ENCODE peak calls at places on chromosomes 5 and 9, in six cellular contexts. O, J, D, E, F and P are unnamed samples.

GRCh38 chr5:59709346-59709821 is 184.1 kb downstream of the PDE4D start:
- DNase-seq in O (no peak), J (no peak), D (no peak), E (peak; percentile 48), F (no peak), P (no peak)

GRCh38 chr9:135474915-135475314 is 4.7 kb upstream of the PPP1R26 start:
- DNase-seq in O (peak; percentile 83), J (no peak), D (peak; percentile 77), E (peak; percentile 83), F (peak; percentile 21), P (no peak)

GRCh38 chr5:174531782-174532191 is 192.6 kb upstream of the MSX2 start:
- DNase-seq in O (no peak), J (no peak), D (no peak), E (no peak), F (no peak), P (no peak)

GRCh38 chr9:121737481-121737931 is 86.1 kb downstream of the DAB2IP start:
- DNase-seq in O (no peak), J (no peak), D (no peak), E (no peak), F (no peak), P (no peak)

GRCh38 chr9:70283848-70284247 is 25.1 kb downstream of the SMC5 start:
- DNase-seq in O (no peak), J (no peak), D (no peak), E (no peak), F (no peak), P (no peak)

GRCh38 chr9:126612329-126612812 is 1.4 kb upstream of the LMX1B start:
- DNase-seq in O (peak; percentile 64), J (no peak), D (no peak), E (peak; percentile 63), F (no peak), P (no peak)

GRCh38 chr9:130143974-130144373 is 28.2 kb upstream of the NCS1 start:
- DNase-seq in O (no peak), J (no peak), D (no peak), E (no peak), F (no peak), P (peak; percentile 42)

GRCh38 chr5:134902071-134902801 is 2.7 kb upstream of the PCBD2 start:
- DNase-seq in O (no peak), J (peak; percentile 60), D (no peak), E (no peak), F (no peak), P (peak; percentile 48)

GRCh38 chr5:146667633-146668032 is 151.6 kb upstream of the GPR151 start:
- DNase-seq in O (no peak), J (no peak), D (no peak), E (no peak), F (no peak), P (peak; percentile 47)

GRCh38 chr9:12916037-12916436 is 141.2 kb downstream of the LURAP1L start:
- DNase-seq in O (no peak), J (no peak), D (no peak), E (no peak), F (peak; percentile 11), P (peak; percentile 19)

GRCh38 chr9:90142580-90142979 is 500.0 kb downstream of the DIRAS2 start:
- DNase-seq in O (peak; percentile 24), J (no peak), D (peak; percentile 5), E (peak; percentile 71), F (peak; percentile 35), P (peak; percentile 25)

GRCh38 chr5:169416583-169417196 is 115.8 kb upstream of the SLIT3 start:
- DNase-seq in O (no peak), J (peak; percentile 44), D (no peak), E (no peak), F (no peak), P (peak; percentile 46)

GRCh38 chr9:86765040-86765343 is 182.3 kb downstream of the GAS1 start:
- DNase-seq in O (no peak), J (no peak), D (no peak), E (no peak), F (no peak), P (no peak)

GRCh38 chr9:93295031-93295430 is 111.1 kb downstream of the WNK2 start:
- DNase-seq in O (peak; percentile 35), J (no peak), D (no peak), E (no peak), F (no peak), P (no peak)

GRCh38 chr5:76331139-76331538 is 71.9 kb upstream of the IQGAP2 start:
- DNase-seq in O (no peak), J (no peak), D (peak; percentile 37), E (no peak), F (no peak), P (no peak)

GRCh38 chr9:87431831-87432230 is 65.8 kb upstream of the DAPK1 start:
- DNase-seq in O (no peak), J (no peak), D (no peak), E (no peak), F (no peak), P (no peak)

DNA sequence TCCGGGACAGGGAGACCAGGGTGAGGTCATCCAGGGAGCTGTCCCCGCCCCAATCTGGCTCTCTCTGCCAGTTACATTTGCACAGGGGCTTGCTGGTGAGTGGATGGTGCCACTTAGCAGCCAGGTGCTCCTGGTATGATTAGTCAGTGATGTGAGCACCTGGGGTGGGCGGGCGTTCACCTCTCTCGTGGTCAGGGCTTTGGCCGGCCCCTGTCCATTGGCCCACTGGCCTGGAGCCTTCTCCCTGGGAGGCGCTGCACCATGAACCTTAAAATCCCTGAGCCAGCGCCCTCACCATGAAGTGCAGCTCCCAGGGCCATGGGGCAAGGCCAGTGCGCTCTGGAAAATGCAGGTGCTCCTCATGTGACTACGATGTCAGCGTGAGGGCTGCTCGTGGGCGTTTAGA is 2.0 kb downstream of the NKD2 start:
- DNase-seq in O (no peak), J (no peak), D (no peak), E (no peak), F (no peak), P (no peak)
- H4K20me1 ChIP-seq in O (no peaks in the 10 kb centered on the region), J (no peaks in the 10 kb centered on the region), D (peaks cover 46% of the 10 kb centered on the region), E (peaks cover 3% of the 10 kb centered on the region), F (peaks cover 3% of the 10 kb centered on the region), P (no peaks in the 10 kb centered on the region)

GRCh38 chr5:73450672-73451217 is 2.2 kb upstream of the FOXD1 start:
- DNase-seq in O (no peak), J (no peak), D (no peak), E (peak; percentile 56), F (no peak), P (peak; percentile 52)

GRCh38 chr5:73450041-73450598 is 1.5 kb upstream of the FOXD1 start:
- DNase-seq in O (no peak), J (no peak), D (no peak), E (no peak), F (no peak), P (no peak)

GRCh38 chr5:73452215-73452614 is 3.6 kb upstream of the FOXD1 start:
- DNase-seq in O (no peak), J (no peak), D (no peak), E (no peak), F (no peak), P (no peak)

GRCh38 chr5:73448451-73449136 is at the start of gene FOXD1:
- DNase-seq in O (peak; percentile 80), J (no peak), D (peak; percentile 60), E (peak; percentile 88), F (peak; percentile 32), P (peak; percentile 97)

DNA sequence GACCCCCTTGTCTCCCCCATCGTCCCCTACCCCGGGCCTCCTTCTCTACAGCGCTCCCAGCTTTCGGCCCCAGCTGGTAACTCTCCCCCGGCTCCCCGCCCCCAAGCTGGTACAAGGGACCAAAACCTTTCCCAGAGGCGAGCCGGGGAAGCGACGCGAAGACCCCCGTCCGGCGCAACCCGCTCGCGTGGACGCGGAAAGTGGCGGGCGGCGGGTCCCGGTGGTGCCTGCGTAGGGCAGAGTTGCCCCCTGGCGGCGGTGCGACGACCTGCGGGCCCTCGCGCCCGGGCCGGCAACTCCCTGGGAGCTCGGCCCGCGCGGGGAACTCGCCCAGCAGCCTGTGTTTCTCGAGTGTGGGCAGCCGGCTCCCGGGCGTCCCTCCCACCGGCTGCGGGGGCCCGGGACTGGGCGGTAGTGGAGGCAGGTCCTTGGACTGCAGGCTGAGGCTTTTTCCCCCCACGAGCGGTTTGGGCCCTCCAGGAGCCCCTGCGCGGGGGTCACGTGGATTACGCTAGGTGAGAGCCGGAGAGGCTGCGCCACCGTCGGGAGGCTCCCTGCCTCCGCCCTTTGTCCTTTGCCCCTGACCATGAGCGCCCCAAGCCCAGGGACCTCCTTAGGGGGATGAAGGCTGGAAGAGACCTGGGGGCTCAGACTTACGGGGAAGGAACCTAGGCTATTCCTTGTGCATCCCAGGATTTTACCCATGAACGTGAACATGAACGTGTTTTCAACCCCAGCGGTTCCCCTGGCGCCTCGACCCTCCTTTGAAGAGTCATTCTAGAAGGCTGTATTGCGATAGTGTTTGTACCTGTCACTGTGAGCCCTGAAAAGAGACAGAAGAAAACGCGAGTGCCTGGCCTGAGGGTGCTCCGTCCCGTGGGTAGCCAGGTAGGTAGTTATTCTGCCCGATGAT is 2.9 kb upstream of the FOXD1 start:
- DNase-seq in O (peak; percentile 83), J (no peak), D (peak; percentile 61), E (peak; percentile 89), F (no peak), P (peak; percentile 59)
- TF ChIP-seq USF2 in O (no peak), J (no peak), D (peak; percentile 54), E (no peak), F (no peak), P (no peak)

DNA sequence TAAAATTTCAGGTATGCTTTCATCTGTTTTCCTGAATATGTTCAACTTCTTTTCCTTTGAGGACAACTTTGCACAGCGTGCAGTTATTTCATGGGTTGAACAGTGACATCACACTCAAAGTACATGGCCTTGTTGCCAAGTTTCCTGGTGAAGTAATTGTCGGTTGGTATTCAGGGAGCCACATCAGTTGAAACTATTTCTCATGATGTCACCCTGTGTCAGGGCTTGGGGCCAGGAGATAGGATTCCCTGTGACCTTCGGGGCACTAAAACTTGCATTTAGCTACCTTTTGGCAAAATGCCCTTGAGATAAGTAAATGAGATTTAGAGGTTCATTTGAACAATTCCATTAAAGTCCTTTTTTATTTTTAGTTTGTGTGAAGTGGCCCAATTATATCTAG is 383.9 kb downstream of the SH3GL2 start:
- DNase-seq in O (no peak), J (no peak), D (no peak), E (no peak), F (no peak), P (no peak)
- H4K20me1 ChIP-seq in O (no peaks in the 10 kb centered on the region), J (no peaks in the 10 kb centered on the region), D (no peaks in the 10 kb centered on the region), E (no peaks in the 10 kb centered on the region), F (no peaks in the 10 kb centered on the region), P (no peaks in the 10 kb centered on the region)

GRCh38 chr9:119368179-119368578 is 1.1 kb downstream of the BRINP1 start:
- DNase-seq in O (no peak), J (no peak), D (no peak), E (no peak), F (no peak), P (no peak)

GRCh38 chr9:119372951-119373350 is 3.7 kb upstream of the BRINP1 start:
- DNase-seq in O (no peak), J (no peak), D (no peak), E (no peak), F (no peak), P (no peak)

GRCh38 chr9:119369670-119370366 is 583 bp upstream of the BRINP1 start:
- DNase-seq in O (peak; percentile 27), J (no peak), D (no peak), E (no peak), F (no peak), P (no peak)

GRCh38 chr9:119368681-119369581 is at the start of gene BRINP1:
- DNase-seq in O (peak; percentile 90), J (no peak), D (no peak), E (peak; percentile 81), F (no peak), P (no peak)

DNA sequence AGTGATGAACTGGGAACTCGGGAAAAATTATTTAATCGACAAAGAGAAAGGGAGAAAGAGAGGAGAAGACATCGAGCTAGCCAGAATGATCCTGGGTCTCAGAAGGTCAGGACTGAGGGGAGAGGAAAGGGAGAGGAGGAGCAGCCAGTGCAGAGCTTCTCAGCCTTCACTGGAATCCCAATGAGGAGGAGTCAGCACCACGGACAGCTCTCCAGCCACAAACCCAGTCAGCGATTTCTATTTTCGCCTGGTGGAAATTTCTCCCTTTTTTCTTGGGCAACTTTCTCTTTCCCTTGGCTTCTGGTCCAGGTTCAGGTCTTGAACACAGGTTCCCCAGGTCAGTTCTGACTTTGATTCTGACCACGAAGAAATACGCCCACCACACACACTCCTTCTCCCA is 1.6 kb upstream of the BRINP1 start:
- DNase-seq in O (no peak), J (no peak), D (peak; percentile 19), E (peak; percentile 87), F (peak; percentile 4), P (peak; percentile 1)
- TF ChIP-seq USF2 in O (no peak), J (no peak), D (no peak), E (no peak), F (no peak), P (no peak)